ENCODE peak calls at places on chromosomes 1 and 21, in five cellular contexts. E, M, Z, A and Y are unnamed samples.

GRCh38 chr1:192311281-192311680 is 5.5 kb upstream of the RGS21 start:
- DNase-seq in E (peak), M (no peak), Z (no peak), A (no peak), Y (peak)

GRCh38 chr1:201125019-201125418 is 2.0 kb downstream of the ASCL5 start:
- DNase-seq in E (no peak), M (no peak), Z (no peak), A (no peak), Y (no peak)

GRCh38 chr1:41314781-41315481 is 46.3 kb upstream of the FOXO6 start:
- DNase-seq in E (no peak), M (no peak), Z (no peak), A (no peak), Y (peak)

GRCh38 chr1:100834779-100835645 is 59.6 kb downstream of the EXTL2 start:
- DNase-seq in E (peak), M (no peak), Z (peak), A (no peak), Y (peak)

GRCh38 chr1:215777370-215777925 is 210.3 kb downstream of the KCTD3 start:
- DNase-seq in E (no peak), M (no peak), Z (no peak), A (no peak), Y (peak)

GRCh38 chr1:182681516-182681915 is 2.9 kb downstream of the RGS8 start:
- DNase-seq in E (no peak), M (no peak), Z (peak), A (no peak), Y (no peak)

GRCh38 chr1:53599461-53599860 is 139.5 kb downstream of the GLIS1 start:
- DNase-seq in E (no peak), M (no peak), Z (no peak), A (no peak), Y (no peak)

GRCh38 chr21:42983102-42983501 is 8.7 kb downstream of the PKNOX1 start:
- DNase-seq in E (no peak), M (no peak), Z (no peak), A (no peak), Y (peak)

GRCh38 chr21:31180256-31181088 is 142.2 kb upstream of the KRTAP19-8 start:
- DNase-seq in E (no peak), M (no peak), Z (no peak), A (no peak), Y (peak)

GRCh38 chr21:45537111-45537745 is 5.0 kb downstream of the SLC19A1 start:
- DNase-seq in E (no peak), M (no peak), Z (peak), A (no peak), Y (no peak)

GRCh38 chr1:94282143-94282711 is 44.8 kb upstream of the ARHGAP29 start:
- DNase-seq in E (no peak), M (no peak), Z (no peak), A (no peak), Y (no peak)

GRCh38 chr1:109882288-109883245 is 28.1 kb upstream of the CSF1 start:
- DNase-seq in E (no peak), M (no peak), Z (peak), A (no peak), Y (no peak)

GRCh38 chr1:150560011-150560438 is 10.8 kb downstream of the ADAMTSL4 start:
- DNase-seq in E (no peak), M (no peak), Z (peak), A (peak), Y (peak)

GRCh38 chr1:177145102-177145779 is 19.3 kb downstream of the ASTN1 start:
- DNase-seq in E (no peak), M (no peak), Z (no peak), A (no peak), Y (no peak)

GRCh38 chr1:201779351-201779880 is 49.5 kb upstream of the IPO9 start:
- DNase-seq in E (no peak), M (no peak), Z (no peak), A (no peak), Y (no peak)

GRCh38 chr1:223289621-223290020 is 74.4 kb downstream of the SUSD4 start:
- DNase-seq in E (no peak), M (no peak), Z (no peak), A (no peak), Y (no peak)

GRCh38 chr1:248756151-248756550 is 592 bp upstream of the LYPD8 start:
- DNase-seq in E (no peak), M (no peak), Z (no peak), A (no peak), Y (no peak)

GRCh38 chr1:201022824-201023516 is 544 bp downstream of the KIF21B start:
- DNase-seq in E (no peak), M (no peak), Z (no peak), A (no peak), Y (peak)

GRCh38 chr1:76891931-76892330 is 24.7 kb downstream of the ST6GALNAC5 start:
- DNase-seq in E (no peak), M (no peak), Z (no peak), A (no peak), Y (peak)

GRCh38 chr1:58861510-58861909 is 77.7 kb upstream of the JUN start:
- DNase-seq in E (no peak), M (no peak), Z (no peak), A (no peak), Y (no peak)

GRCh38 chr1:39826583-39826982 is 37.9 kb upstream of the BMP8B start:
- DNase-seq in E (no peak), M (no peak), Z (no peak), A (no peak), Y (no peak)

GRCh38 chr1:219904934-219905333 is 23.4 kb downstream of the SLC30A10 start:
- DNase-seq in E (no peak), M (no peak), Z (no peak), A (no peak), Y (no peak)

GRCh38 chr1:15764269-15764764 is 5.7 kb downstream of the FBLIM1 start:
- DNase-seq in E (no peak), M (no peak), Z (no peak), A (no peak), Y (no peak)

GRCh38 chr1:203906932-203907331 is 45.5 kb downstream of the SNRPE start:
- DNase-seq in E (peak), M (no peak), Z (no peak), A (no peak), Y (peak)

GRCh38 chr1:156599811-156600210 is 1.5 kb downstream of the GPATCH4 start:
- DNase-seq in E (no peak), M (no peak), Z (no peak), A (no peak), Y (no peak)

GRCh38 chr1:88661188-88661587 is 22.9 kb upstream of the PKN2 start:
- DNase-seq in E (no peak), M (no peak), Z (no peak), A (no peak), Y (no peak)

GRCh38 chr21:14740692-14741091 is 194.6 kb upstream of the SAMSN1 start:
- DNase-seq in E (no peak), M (no peak), Z (no peak), A (no peak), Y (peak)

GRCh38 chr1:101288491-101288944 is 51.7 kb downstream of the S1PR1 start:
- DNase-seq in E (peak), M (peak), Z (peak), A (peak), Y (peak)

GRCh38 chr1:59266927-59267293 is 30.0 kb upstream of the FGGY start:
- DNase-seq in E (no peak), M (no peak), Z (no peak), A (no peak), Y (no peak)

GRCh38 chr1:241532173-241532553 is at the start of gene KMO:
- DNase-seq in E (no peak), M (no peak), Z (no peak), A (no peak), Y (peak)

GRCh38 chr21:27258756-27259429 is 292.0 kb upstream of the ADAMTS5 start:
- DNase-seq in E (no peak), M (no peak), Z (no peak), A (no peak), Y (no peak)

GRCh38 chr1:197199923-197200467 is 53.5 kb upstream of the ASPM start:
- DNase-seq in E (no peak), M (no peak), Z (no peak), A (no peak), Y (no peak)

GRCh38 chr1:72557446-72558049 is 275.2 kb upstream of the NEGR1 start:
- DNase-seq in E (peak), M (no peak), Z (peak), A (no peak), Y (peak)

GRCh38 chr1:180893614-180894013 is 19.1 kb upstream of the KIAA1614 start:
- DNase-seq in E (no peak), M (no peak), Z (no peak), A (no peak), Y (no peak)

GRCh38 chr1:179785025-179785424 is 41.9 kb downstream of the FAM163A start:
- DNase-seq in E (no peak), M (no peak), Z (no peak), A (no peak), Y (no peak)

GRCh38 chr21:31335957-31336738 is 7.9 kb downstream of the TIAM1 start:
- DNase-seq in E (peak), M (no peak), Z (peak), A (no peak), Y (peak)

GRCh38 chr1:100188617-100189016 is 10.6 kb upstream of the LRRC39 start:
- DNase-seq in E (peak), M (no peak), Z (peak), A (no peak), Y (peak)

GRCh38 chr1:8816831-8817412 is 518 bp downstream of the RERE start:
- DNase-seq in E (no peak), M (no peak), Z (no peak), A (no peak), Y (peak)

GRCh38 chr1:172863031-172863430 is 187.7 kb downstream of the TNFSF18 start:
- DNase-seq in E (no peak), M (no peak), Z (no peak), A (no peak), Y (no peak)